ENCODE peak calls at places on chromosomes 7 and 10, in four cellular contexts. L, M, G and D are unnamed samples.

GRCh38 chr10:71659739-71660136 is 59.8 kb downstream of the C10orf105 start:
- DNase-seq in M (no peak), G (no peak), L (no peak), D (no peak)

GRCh38 chr7:72101444-72101843 is 310.7 kb downstream of the CALN1 start:
- DNase-seq in L (no peak), G (no peak), M (no peak), D (no peak)

GRCh38 chr10:124001391-124002260 is 91.8 kb downstream of the CHST15 start:
- DNase-seq in L (no peak), G (no peak), M (no peak), D (no peak)

GRCh38 chr10:109889867-109890266 is 33.4 kb downstream of the XPNPEP1 start:
- DNase-seq in L (no peak), M (no peak), G (no peak), D (no peak)

GRCh38 chr7:151695856-151696555 is 176.3 kb upstream of the RHEB start:
- DNase-seq in M (peak; percentile 41), L (no peak), G (no peak), D (no peak)

GRCh38 chr10:29181936-29182335 is 106.9 kb upstream of the LYZL1 start:
- DNase-seq in G (no peak), L (no peak), M (no peak), D (no peak)

GRCh38 chr10:119737827-119738226 is 12.0 kb downstream of the INPP5F start:
- DNase-seq in M (no peak), G (no peak), L (no peak), D (peak; percentile 24)

GRCh38 chr10:76303682-76304316 is 872.4 kb downstream of the LRMDA start:
- DNase-seq in G (peak; percentile 92), M (peak; percentile 79), L (no peak), D (peak; percentile 85)

GRCh38 chr10:121698902-121699301 is 100.7 kb upstream of the FGFR2 start:
- DNase-seq in M (no peak), G (no peak), L (no peak), D (no peak)

GRCh38 chr10:105148921-105149320 is 507.8 kb downstream of the SORCS3 start:
- DNase-seq in L (no peak), G (no peak), M (no peak), D (no peak)

GRCh38 chr7:102842284-102842683 is 70.5 kb upstream of the LRRC17 start:
- DNase-seq in G (no peak), L (no peak), M (no peak), D (peak; percentile 46)

GRCh38 chr7:325051-325798 is 35.3 kb downstream of the FOXL3 start:
- DNase-seq in M (peak; percentile 33), L (no peak), G (no peak), D (peak; percentile 4)

GRCh38 chr10:35470967-35471366 is 134.2 kb upstream of the GJD4 start:
- DNase-seq in L (no peak), G (no peak), M (no peak), D (no peak)

GRCh38 chr7:13336227-13336626 is 648.8 kb downstream of the ARL4A start:
- DNase-seq in G (no peak), L (no peak), M (no peak), D (no peak)

GRCh38 chr10:28719789-28720436 is 42.6 kb downstream of the BAMBI start:
- DNase-seq in L (no peak), M (no peak), G (no peak), D (no peak)

GRCh38 chr7:112009081-112009480 is 197.1 kb downstream of the DOCK4 start:
- DNase-seq in M (no peak), L (no peak), G (no peak), D (no peak)

GRCh38 chr10:114551310-114551972 is 106.6 kb downstream of the ABLIM1 start:
- DNase-seq in L (no peak), M (peak; percentile 53), G (no peak), D (peak; percentile 66)

GRCh38 chr7:28411876-28412662 is at the start of gene CREB5:
- DNase-seq in L (no peak), M (no peak), G (peak; percentile 43), D (no peak)

GRCh38 chr10:129852829-129853228 is 111.2 kb downstream of the EBF3 start:
- DNase-seq in M (no peak), G (no peak), L (no peak), D (no peak)

GRCh38 chr10:490256-490655 is 199.2 kb downstream of the DIP2C start:
- DNase-seq in G (no peak), M (no peak), L (no peak), D (no peak)

GRCh38 chr10:92757066-92757716 is 67.4 kb downstream of the HHEX start:
- DNase-seq in G (peak; percentile 78), L (no peak), M (peak; percentile 96), D (peak; percentile 49)

GRCh38 chr7:18087031-18087686 is 59.5 kb upstream of the PRPS1L1 start:
- DNase-seq in L (no peak), G (no peak), M (no peak), D (no peak)

GRCh38 chr7:130920122-130920521 is 186.1 kb upstream of the KLF14 start:
- DNase-seq in M (no peak), L (no peak), G (no peak), D (no peak)

GRCh38 chr7:24051651-24052050 is 232.3 kb upstream of the NPY start:
- DNase-seq in G (no peak), L (no peak), M (no peak), D (no peak)

GRCh38 chr10:112953075-112953501 is 3.0 kb downstream of the TCF7L2 start:
- DNase-seq in G (peak; percentile 59), M (peak; percentile 64), L (no peak), D (peak; percentile 33)

GRCh38 chr10:77894058-77894457 is 32.5 kb downstream of the DLG5 start:
- DNase-seq in M (no peak), L (no peak), G (no peak), D (no peak)

DNA sequence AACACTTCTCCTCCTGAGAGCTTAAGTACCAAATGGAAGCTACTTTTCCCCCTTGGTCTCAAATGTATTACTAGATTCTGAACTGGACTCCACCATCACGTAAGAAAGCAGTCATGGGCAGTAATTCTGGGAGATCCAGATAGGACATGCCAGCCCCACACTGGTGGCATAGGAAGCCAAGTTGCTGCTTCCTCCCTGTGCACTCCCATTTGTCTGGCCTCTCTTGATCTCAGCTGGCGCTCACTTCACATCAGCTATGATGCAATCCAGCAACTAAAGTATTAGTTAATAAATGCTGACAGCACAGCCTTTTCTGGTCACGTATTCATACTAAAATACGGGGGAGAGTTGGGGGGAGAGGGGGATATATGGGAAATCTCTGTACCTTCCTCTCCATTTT is 3.4 kb upstream of the IL6 start:
- DNase-seq in G (no peak), M (no peak), L (no peak), D (no peak)
- H3K27ac ChIP-seq in G (no peak overlapping the region), M (no peak overlapping the region), L (no peak overlapping the region), D (no peak overlapping the region)

GRCh38 chr7:129909669-129910068 is 43.1 kb downstream of the UBE2H start:
- DNase-seq in G (no peak), M (no peak), L (no peak), D (no peak)

GRCh38 chr7:129903935-129904334 is 48.8 kb downstream of the UBE2H start:
- DNase-seq in M (no peak), G (no peak), L (no peak), D (no peak)

GRCh38 chr7:129907122-129907741 is 45.5 kb downstream of the UBE2H start:
- DNase-seq in G (no peak), M (no peak), L (no peak), D (peak; percentile 18)

GRCh38 chr7:129908181-129908580 is 44.6 kb downstream of the UBE2H start:
- DNase-seq in G (no peak), M (no peak), L (no peak), D (no peak)

DNA sequence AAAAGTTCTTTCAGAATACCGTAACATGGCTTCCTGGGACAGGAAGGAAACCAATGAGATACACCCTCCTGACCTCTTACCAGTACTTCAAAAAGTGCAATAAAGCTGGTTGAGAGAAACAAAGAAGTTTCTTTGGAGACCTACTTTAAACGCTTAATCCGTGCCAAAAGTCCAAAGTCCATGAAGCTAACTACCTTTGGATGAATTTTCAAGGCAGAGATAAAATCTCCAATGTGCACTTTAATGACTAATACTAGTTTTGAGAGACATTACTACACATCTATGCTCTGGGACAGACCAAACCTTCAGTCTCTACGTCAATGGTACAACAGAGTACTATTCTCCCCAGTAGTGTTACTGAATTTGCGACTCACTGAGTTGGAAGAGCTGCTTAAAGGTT is 46.1 kb downstream of the UBE2H start:
- DNase-seq in G (no peak), L (no peak), M (no peak), D (peak; percentile 75)
- H3K4me1 ChIP-seq in G (no peaks in the 10 kb centered on the region), L (peaks cover 70% of the 10 kb centered on the region), M (peaks cover 6% of the 10 kb centered on the region), D (peaks cover 95% of the 10 kb centered on the region)

GRCh38 chr10:86992929-86993328 is 24.6 kb downstream of the ADIRF start:
- DNase-seq in G (no peak), M (no peak), L (no peak), D (no peak)
- H3K27ac ChIP-seq in G (no peak overlapping the region), M (no peak overlapping the region), L (no peak overlapping the region), D (no peak overlapping the region)

GRCh38 chr7:137980308-137980707 is 21.6 kb downstream of the CREB3L2 start:
- DNase-seq in G (no peak), M (no peak), L (no peak), D (no peak)

GRCh38 chr7:137983308-137984008 is 18.4 kb downstream of the CREB3L2 start:
- DNase-seq in L (no peak), M (peak; percentile 65), G (no peak), D (no peak)

GRCh38 chr7:137981175-137981574 is 20.7 kb downstream of the CREB3L2 start:
- DNase-seq in M (no peak), L (no peak), G (no peak), D (no peak)

GRCh38 chr7:137984181-137985041 is 17.5 kb downstream of the CREB3L2 start:
- DNase-seq in M (no peak), G (no peak), L (no peak), D (no peak)

DNA sequence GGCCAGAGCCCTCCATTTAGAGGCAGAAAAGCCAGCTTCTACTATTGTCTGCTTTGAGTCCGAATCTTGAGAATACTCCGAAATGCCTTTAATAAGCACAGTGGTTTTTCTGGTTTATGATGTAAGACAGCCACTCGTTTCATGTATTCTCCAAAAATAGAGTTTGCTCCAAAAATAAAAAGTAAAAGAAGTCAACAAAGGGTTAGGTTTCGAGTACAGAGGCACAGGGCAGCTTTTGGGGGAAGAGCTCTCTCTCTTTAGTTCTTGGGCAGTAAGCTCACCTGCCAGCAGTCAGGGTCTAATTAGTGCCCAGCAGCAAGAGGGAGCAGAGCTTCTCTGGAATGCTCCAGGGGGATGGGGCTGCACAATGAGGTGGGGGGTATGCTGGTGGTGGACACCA is 20.2 kb downstream of the CREB3L2 start:
- DNase-seq in M (no peak), G (no peak), L (no peak), D (no peak)
- H3K4me1 ChIP-seq in M (peaks cover 29% of the 10 kb centered on the region), G (peaks cover 19% of the 10 kb centered on the region), L (no peaks in the 10 kb centered on the region), D (peaks cover 45% of the 10 kb centered on the region)

DNA sequence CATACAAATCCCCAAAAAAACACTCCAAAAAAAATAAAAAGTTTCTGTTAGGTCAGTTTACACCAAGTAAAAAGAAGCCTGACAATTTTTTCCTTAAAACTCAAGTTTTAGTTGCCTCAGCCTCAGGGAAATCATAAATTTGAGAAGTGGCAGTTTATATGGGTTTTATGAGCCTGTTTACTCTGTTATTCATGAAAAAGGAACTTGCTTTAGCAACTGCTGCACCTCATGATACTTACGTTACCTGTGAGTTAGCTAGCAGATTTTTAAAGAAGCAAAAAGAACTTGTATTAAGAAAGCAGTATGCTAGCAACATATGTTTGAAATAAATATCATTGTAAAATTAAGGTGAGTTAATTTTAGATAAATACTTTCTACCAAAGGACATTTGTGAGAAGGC is 1264.5 kb upstream of the PHF14 start:
- DNase-seq in L (no peak), M (no peak), G (no peak), D (no peak)
- H3K27ac ChIP-seq in L (no peak overlapping the region), M (no peak overlapping the region), G (no peak overlapping the region), D (no peak overlapping the region)